ENCODE peak calls at places on chromosomes 2 and 18, in five cellular contexts. O is GM03348, F is dorsolateral prefrontal cortex, U is body of pancreas, Z is kidney tubule cell. B is an unnamed sample.

GRCh38 chr2:205937193-205937592 is 148.8 kb downstream of the INO80D start:
- DNase-seq in Z (no peak), F (no peak), O (no peak), U (no peak), B (no peak)

GRCh38 chr2:203909192-203909945 is 27.2 kb upstream of the ICOS start:
- DNase-seq in O (peak), F (no peak), Z (peak), U (peak), B (peak)

GRCh38 chr2:152062130-152063091 is 36.4 kb downstream of the CACNB4 start:
- DNase-seq in U (no peak), F (no peak), Z (peak), O (peak), B (peak)

GRCh38 chr2:121238828-121239227 is 46.2 kb downstream of the TFCP2L1 start:
- DNase-seq in F (no peak), Z (no peak), O (no peak), U (no peak), B (no peak)

GRCh38 chr2:224802407-224802806 is 86.2 kb upstream of the CCDC195 start:
- DNase-seq in U (no peak), O (peak), Z (peak), F (no peak), B (peak)

GRCh38 chr2:122423934-122424333 is 668.5 kb downstream of the TSN start:
- DNase-seq in F (no peak), U (no peak), Z (no peak), O (no peak), B (no peak)

GRCh38 chr18:76847926-76848325 is 25.6 kb downstream of the ZNF236 start:
- DNase-seq in O (no peak), U (no peak), Z (no peak), F (no peak), B (no peak)

GRCh38 chr2:206232287-206233035 is 42.0 kb upstream of the ZDBF2 start:
- DNase-seq in Z (no peak), F (no peak), O (no peak), U (no peak), B (no peak)

GRCh38 chr2:88844960-88845359 is 153.5 kb downstream of the RPIA start:
- DNase-seq in U (no peak), Z (no peak), F (no peak), O (no peak), B (no peak)

GRCh38 chr2:19362652-19363473 is 4.4 kb upstream of the OSR1 start:
- DNase-seq in Z (peak), F (peak), U (peak), O (peak), B (peak)

GRCh38 chr2:145829931-145830330 is 1310.0 kb upstream of the ZEB2 start:
- DNase-seq in O (no peak), U (no peak), Z (no peak), F (no peak), B (no peak)

GRCh38 chr18:9808530-9809241 is 77.1 kb upstream of the TXNDC2 start:
- DNase-seq in O (peak), F (peak), Z (no peak), U (peak), B (no peak)

GRCh38 chr18:74625157-74625556 is 27.5 kb downstream of the ZNF407 start:
- DNase-seq in F (no peak), O (no peak), U (no peak), Z (no peak), B (no peak)

GRCh38 chr2:145022671-145023330 is 502.9 kb upstream of the ZEB2 start:
- DNase-seq in U (no peak), F (no peak), O (peak), Z (peak), B (peak)

GRCh38 chr2:230661072-230661957 is 51.3 kb upstream of the CAB39 start:
- DNase-seq in F (no peak), O (no peak), U (no peak), Z (no peak), B (no peak)

GRCh38 chr2:207474871-207475485 is 54.8 kb upstream of the CREB1 start:
- DNase-seq in O (peak), F (no peak), Z (peak), U (peak), B (no peak)

GRCh38 chr2:156031121-156031520 is 301.4 kb downstream of the NR4A2 start:
- DNase-seq in O (no peak), F (no peak), Z (no peak), U (no peak), B (no peak)

GRCh38 chr18:48077291-48077690 is 146.8 kb upstream of the SMAD2 start:
- DNase-seq in U (no peak), F (no peak), O (no peak), Z (no peak), B (no peak)

GRCh38 chr18:58808349-58808748 is 56.3 kb upstream of the ZNF532 start:
- DNase-seq in O (no peak), F (no peak), U (no peak), Z (no peak), B (no peak)

GRCh38 chr2:96873651-96874096 is 3.8 kb upstream of the SEMA4C start:
- DNase-seq in F (peak), U (no peak), O (no peak), Z (no peak), B (no peak)

GRCh38 chr2:2507471-2507997 is 176.5 kb upstream of the MYT1L start:
- DNase-seq in Z (no peak), F (no peak), U (no peak), O (no peak), B (no peak)

GRCh38 chr2:238135601-238136150 is 2.8 kb upstream of the KLHL30 start:
- DNase-seq in Z (no peak), O (no peak), U (no peak), F (no peak), B (no peak)

GRCh38 chr18:50307400-50307737 is 19.9 kb upstream of the CXXC1 start:
- DNase-seq in Z (no peak), U (no peak), O (no peak), F (no peak), B (no peak)

GRCh38 chr2:221716434-221717303 is 144.6 kb upstream of the EPHA4 start:
- DNase-seq in F (no peak), U (no peak), Z (peak), O (no peak), B (no peak)

GRCh38 chr18:68837665-68838390 is 39.9 kb downstream of the CCDC102B start:
- DNase-seq in Z (no peak), U (no peak), O (peak), F (no peak), B (no peak)

GRCh38 chr2:145184741-145185671 is 665.1 kb upstream of the ZEB2 start:
- DNase-seq in U (no peak), O (peak), Z (peak), F (no peak), B (no peak)

GRCh38 chr2:113877651-113878594 is 12.0 kb upstream of the ACTR3 start:
- DNase-seq in O (peak), Z (peak), U (no peak), F (no peak), B (peak)

GRCh38 chr2:174753038-174753633 is 11.1 kb downstream of the CHRNA1 start:
- DNase-seq in U (no peak), F (peak), Z (peak), O (no peak), B (no peak)

GRCh38 chr2:23381084-23381483 is 3.9 kb upstream of the KLHL29 start:
- DNase-seq in Z (peak), O (peak), U (peak), F (no peak), B (peak)

GRCh38 chr2:70720124-70720523 is 47.9 kb downstream of the ADD2 start:
- DNase-seq in F (no peak), U (no peak), Z (no peak), O (no peak), B (no peak)

GRCh38 chr2:12006841-12007240 is 260.4 kb downstream of the LPIN1 start:
- DNase-seq in U (no peak), F (no peak), Z (peak), O (no peak), B (no peak)

GRCh38 chr2:219399716-219400478 is 12.2 kb upstream of the DNPEP start:
- DNase-seq in O (no peak), Z (no peak), F (no peak), U (no peak), B (no peak)

GRCh38 chr2:100184055-100184737 is 41.8 kb upstream of the AFF3 start:
- DNase-seq in U (no peak), O (no peak), F (no peak), Z (peak), B (no peak)

GRCh38 chr2:98911376-98912154 is 24.5 kb downstream of the CRACDL start:
- DNase-seq in O (no peak), Z (peak), F (no peak), U (no peak), B (no peak)

GRCh38 chr2:86482034-86482433 is 40.9 kb downstream of the KDM3A start:
- DNase-seq in U (no peak), Z (peak), F (no peak), O (no peak), B (no peak)

GRCh38 chr2:233261819-233262555 is 10.5 kb downstream of the ATG16L1 start:
- DNase-seq in Z (no peak), O (no peak), U (no peak), F (no peak), B (no peak)

GRCh38 chr2:55810621-55811020 is 113.0 kb downstream of the EFEMP1 start:
- DNase-seq in F (no peak), Z (no peak), U (no peak), O (no peak), B (no peak)